ENCODE peak calls at places on chromosome 11, in six cellular contexts. N, V, E, I, W and J are unnamed samples.

GRCh38 chr11:75576445-75577049 is 14.5 kb downstream of the SERPINH1 start:
- DNase-seq in N (no peak), V (no peak), E (peak; percentile 90), I (peak; percentile 70), W (no peak), J (no peak)

GRCh38 chr11:12810497-12810896 is 136.3 kb downstream of the TEAD1 start:
- DNase-seq in N (no peak), V (no peak), E (no peak), I (no peak), W (no peak), J (no peak)

GRCh38 chr11:101129203-101129943 is at the start of gene PGR:
- DNase-seq in N (no peak), V (no peak), E (no peak), I (no peak), W (peak; percentile 75), J (peak; percentile 12)

GRCh38 chr11:101091781-101092180 is 37.8 kb downstream of the PGR start:
- DNase-seq in N (no peak), V (no peak), E (no peak), I (no peak), W (no peak), J (no peak)

GRCh38 chr11:18397921-18398320 is 3.6 kb downstream of the LDHA start:
- DNase-seq in N (no peak), V (no peak), E (no peak), I (no peak), W (no peak), J (no peak)

GRCh38 chr11:131924001-131924400 is 553.6 kb downstream of the NTM start:
- DNase-seq in N (no peak), V (no peak), E (no peak), I (no peak), W (no peak), J (no peak)

GRCh38 chr11:33257160-33257896 is at the start of gene HIPK3:
- DNase-seq in N (peak; percentile 67), V (no peak), E (peak; percentile 98), I (peak; percentile 79), W (peak; percentile 93), J (peak; percentile 73)

GRCh38 chr11:84498016-84498415 is 1129.1 kb downstream of the DLG2 start:
- DNase-seq in N (no peak), V (no peak), E (no peak), I (no peak), W (no peak), J (no peak)

GRCh38 chr11:114077482-114078305 is 18.2 kb downstream of the ZBTB16 start:
- DNase-seq in N (no peak), V (no peak), E (no peak), I (no peak), W (no peak), J (no peak)

GRCh38 chr11:130094614-130095013 is 24.9 kb downstream of the APLP2 start:
- DNase-seq in N (no peak), V (no peak), E (no peak), I (no peak), W (no peak), J (no peak)

GRCh38 chr11:13434247-13435205 is 28.5 kb downstream of the BTBD10 start:
- DNase-seq in N (no peak), V (no peak), E (no peak), I (no peak), W (no peak), J (peak; percentile 2)

GRCh38 chr11:19919050-19919561 is 206.5 kb downstream of the NAV2 start:
- DNase-seq in N (no peak), V (no peak), E (no peak), I (peak; percentile 82), W (no peak), J (peak; percentile 73)

GRCh38 chr11:118740892-118741291 is 50.1 kb downstream of the DDX6 start:
- DNase-seq in N (no peak), V (no peak), E (no peak), I (no peak), W (no peak), J (no peak)
- TF ChIP-seq CTCF in N (no peak), V (no peak), E (no peak), I (no peak), W (no peak), J (no peak)

GRCh38 chr11:95081412-95081811 is 8.2 kb upstream of the ENDOD1 start:
- DNase-seq in N (no peak), V (no peak), E (no peak), I (no peak), W (no peak), J (no peak)

GRCh38 chr11:95085117-95085825 is 4.4 kb upstream of the ENDOD1 start:
- DNase-seq in N (no peak), V (no peak), E (no peak), I (no peak), W (no peak), J (no peak)

GRCh38 chr11:95084509-95084908 is 5.1 kb upstream of the ENDOD1 start:
- DNase-seq in N (no peak), V (no peak), E (no peak), I (no peak), W (no peak), J (peak; percentile 58)

GRCh38 chr11:95081010-95081409 is 8.6 kb upstream of the ENDOD1 start:
- DNase-seq in N (no peak), V (no peak), E (no peak), I (no peak), W (no peak), J (no peak)

GRCh38 chr11:95082576-95083001 is 7.1 kb upstream of the ENDOD1 start:
- DNase-seq in N (no peak), V (no peak), E (no peak), I (no peak), W (no peak), J (no peak)
- H3K27ac ChIP-seq in N (no peak overlapping the region), V (no peak overlapping the region), E (no peak overlapping the region), I (no peak overlapping the region), W (peak overlapping the region; percentile 40), J (no peak overlapping the region)

GRCh38 chr11:45922425-45923082 is at the start of gene LARGE2:
- DNase-seq in N (no peak), V (no peak), E (peak; percentile 86), I (no peak), W (peak; percentile 76), J (peak; percentile 84)
- TF ChIP-seq CTCF in N (no peak), V (no peak), E (no peak), I (no peak), W (no peak), J (no peak)

DNA sequence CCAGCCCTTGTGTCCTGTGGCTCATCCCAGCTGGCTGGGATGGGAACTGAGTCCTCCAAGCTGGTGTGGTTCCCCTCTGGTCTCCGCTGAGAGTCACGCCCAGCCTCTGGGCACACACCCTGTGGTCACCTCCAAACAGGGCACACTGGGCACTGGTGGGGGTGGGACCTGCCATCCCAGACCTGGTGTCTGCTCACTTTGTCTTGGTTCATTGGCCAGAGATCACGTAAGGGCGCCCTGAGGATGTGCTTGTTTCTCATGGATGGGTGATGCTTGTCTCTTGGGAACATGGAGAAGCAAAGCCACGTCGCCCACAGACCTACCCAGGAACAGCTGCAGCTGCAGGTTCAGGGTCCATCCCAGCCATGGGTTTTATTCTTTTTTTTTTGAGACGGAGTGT is 43.1 kb downstream of the LRP5 start:
- DNase-seq in N (no peak), V (no peak), E (no peak), I (no peak), W (no peak), J (no peak)
- H3K27ac ChIP-seq in N (no peak overlapping the region), V (no peak overlapping the region), E (peak overlapping the region; percentile 54), I (peak overlapping the region; percentile 91), W (no peak overlapping the region), J (peak overlapping the region; percentile 98)

GRCh38 chr11:128289048-128289447 is 298.3 kb downstream of the ETS1 start:
- DNase-seq in N (no peak), V (no peak), E (no peak), I (no peak), W (no peak), J (no peak)

GRCh38 chr11:128291043-128291442 is 296.3 kb downstream of the ETS1 start:
- DNase-seq in N (no peak), V (no peak), E (peak; percentile 81), I (no peak), W (no peak), J (no peak)

GRCh38 chr11:128291835-128292234 is 295.5 kb downstream of the ETS1 start:
- DNase-seq in N (peak; percentile 56), V (no peak), E (peak; percentile 84), I (no peak), W (no peak), J (no peak)

GRCh38 chr11:128288368-128288767 is 299.0 kb downstream of the ETS1 start:
- DNase-seq in N (no peak), V (no peak), E (no peak), I (no peak), W (no peak), J (no peak)

DNA sequence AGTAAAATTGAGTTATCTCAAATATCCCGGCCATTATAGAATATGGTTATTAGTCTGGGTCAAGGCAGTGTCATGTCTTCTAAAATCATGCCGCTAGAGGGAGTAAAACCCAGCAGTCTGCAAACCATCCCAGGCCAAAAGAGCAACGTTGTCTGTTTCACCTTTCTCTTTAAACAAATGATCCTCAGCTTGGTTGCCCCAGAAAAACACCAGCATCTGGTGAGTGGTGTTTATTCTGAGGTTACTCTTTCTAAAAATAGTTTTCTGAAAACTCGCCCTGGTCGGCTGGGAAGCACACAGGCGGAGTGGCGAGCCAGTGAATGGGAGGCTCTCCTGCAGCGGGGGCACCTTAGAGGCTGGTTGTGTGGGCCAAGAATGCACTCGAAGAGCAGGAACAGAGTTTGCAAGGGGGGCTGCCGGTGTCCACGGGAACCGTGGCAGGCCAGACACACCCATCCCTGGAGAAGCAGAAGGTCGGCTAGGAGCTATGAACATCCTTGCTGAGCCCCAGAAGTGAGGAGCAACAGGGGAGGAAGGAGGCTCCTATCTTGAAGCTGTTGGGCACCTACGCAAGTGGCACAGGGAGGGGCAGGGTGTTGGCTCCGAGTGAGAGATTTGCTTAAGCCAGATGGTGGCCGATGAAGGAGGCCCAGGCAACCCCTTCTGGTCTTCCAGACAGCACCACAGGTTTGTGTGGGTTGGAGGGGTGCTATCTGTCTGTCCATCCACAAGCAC is 297.1 kb downstream of the ETS1 start:
- DNase-seq in N (peak; percentile 56), V (no peak), E (peak; percentile 87), I (peak; percentile 59), W (no peak), J (peak; percentile 85)
- TF ChIP-seq CTCF in N (peak; percentile 94), V (peak; percentile 73), E (peak; percentile 94), I (peak; percentile 77), W (peak; percentile 73), J (peak; percentile 86)

DNA sequence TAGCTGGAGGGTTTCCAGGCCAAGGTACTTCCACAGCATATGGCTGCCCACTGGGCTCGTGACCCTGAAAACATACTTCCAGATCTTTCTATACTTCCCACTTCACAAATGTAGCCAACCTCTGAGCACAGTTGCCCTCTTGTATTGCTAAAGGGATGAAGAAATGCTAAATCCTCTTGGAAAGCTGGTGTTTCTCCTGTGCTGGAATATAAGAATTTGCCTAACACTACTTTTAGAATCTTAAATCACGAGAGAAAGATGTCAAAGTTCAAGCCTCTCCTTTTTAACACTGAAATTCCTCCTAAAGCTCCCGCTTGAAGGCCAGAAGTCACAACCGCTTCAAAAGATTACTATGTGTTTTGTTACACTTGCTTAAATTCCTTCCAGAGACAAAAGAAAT is 21.9 kb downstream of the MAML2 start:
- DNase-seq in N (no peak), V (no peak), E (no peak), I (no peak), W (no peak), J (no peak)
- H3K27ac ChIP-seq in N (no peak overlapping the region), V (no peak overlapping the region), E (no peak overlapping the region), I (no peak overlapping the region), W (no peak overlapping the region), J (no peak overlapping the region)